ENCODE peak calls at places on chromosome 3, in six cellular contexts. T is PC-3, S is colonic mucosa, U is IMR-90, R is endodermal cell, X is transverse colon. P is an unnamed sample.
A peak's percentile ranks its signal among the peaks of the same experiment; 100 is the strongest.

GRCh38 chr3:14885307-14885706 is 62.1 kb upstream of the NR2C2 start:
- DNase-seq in U (no peak), R (no peak), T (no peak), X (no peak), S (no peak), P (no peak)

GRCh38 chr3:70064194-70064787 is 64.8 kb downstream of the SAMMSON start:
- DNase-seq in R (no peak), U (peak; percentile 38), S (peak; percentile 20), T (peak; percentile 53), X (no peak), P (no peak)

GRCh38 chr3:186444288-186444687 is 82.3 kb upstream of the DGKG start:
- DNase-seq in U (no peak), S (no peak), T (no peak), R (no peak), X (no peak), P (no peak)

GRCh38 chr3:118729546-118729945 is 305.1 kb downstream of the IGSF11 start:
- DNase-seq in U (no peak), S (no peak), T (no peak), X (no peak), R (peak; percentile 52), P (no peak)

GRCh38 chr3:192229866-192230265 is 497.5 kb downstream of the FGF12 start:
- DNase-seq in U (peak; percentile 43), S (no peak), R (no peak), X (no peak), T (no peak), P (no peak)

GRCh38 chr3:66335671-66336070 is 114.9 kb downstream of the SLC25A26 start:
- DNase-seq in X (no peak), R (no peak), T (no peak), S (no peak), U (no peak), P (no peak)

GRCh38 chr3:154129625-154130024 is 8.4 kb downstream of the ARHGEF26 start:
- DNase-seq in X (no peak), S (no peak), T (no peak), R (no peak), U (no peak), P (no peak)

GRCh38 chr3:192444096-192444790 is 283.1 kb downstream of the FGF12 start:
- DNase-seq in R (peak; percentile 90), S (peak; percentile 42), T (peak; percentile 80), X (peak; percentile 45), U (peak; percentile 53), P (no peak)

GRCh38 chr3:16253601-16254000 is 11.1 kb downstream of the DPH3 start:
- DNase-seq in X (peak; percentile 24), R (no peak), S (no peak), U (no peak), T (no peak), P (no peak)

GRCh38 chr3:107441617-107442016 is 64.4 kb downstream of the CCDC54 start:
- DNase-seq in R (peak; percentile 63), U (peak; percentile 33), T (peak; percentile 13), X (no peak), S (no peak), P (no peak)

GRCh38 chr3:17143893-17144664 is 259.3 kb downstream of the PLCL2 start:
- DNase-seq in S (no peak), U (no peak), R (no peak), T (no peak), X (no peak), P (no peak)

GRCh38 chr3:50708620-50709019 is 33.9 kb downstream of the DOCK3 start:
- DNase-seq in T (no peak), X (no peak), S (no peak), U (no peak), R (no peak), P (no peak)

GRCh38 chr3:17639257-17639656 is 103.2 kb downstream of the TBC1D5 start:
- DNase-seq in U (peak; percentile 82), R (no peak), S (no peak), X (no peak), T (peak; percentile 67), P (peak; percentile 20)

GRCh38 chr3:178420033-178420432 is 116.2 kb upstream of the KCNMB2 start:
- DNase-seq in T (peak; percentile 53), U (no peak), R (no peak), X (no peak), S (no peak), P (no peak)

GRCh38 chr3:182486459-182486858 is 306.8 kb upstream of the ATP11B start:
- DNase-seq in R (no peak), U (no peak), T (peak; percentile 16), X (no peak), S (no peak), P (no peak)

GRCh38 chr3:8851703-8852102 is 82.3 kb upstream of the OXTR start:
- DNase-seq in R (no peak), S (no peak), T (peak; percentile 46), U (peak; percentile 74), X (no peak), P (no peak)

GRCh38 chr3:190183121-190183520 is 62.4 kb upstream of the P3H2 start:
- DNase-seq in T (peak; percentile 77), X (no peak), R (no peak), S (no peak), U (peak; percentile 98), P (no peak)

GRCh38 chr3:52892625-52893311 is 4.6 kb downstream of the STIMATE start:
- DNase-seq in X (no peak), S (no peak), U (no peak), R (no peak), T (no peak), P (no peak)

GRCh38 chr3:196216081-196216564 is at the start of gene SLC51A:
- DNase-seq in U (no peak), R (peak; percentile 86), T (peak; percentile 83), X (peak; percentile 68), S (peak; percentile 71), P (no peak)

GRCh38 chr3:113166719-113167492 is 44.5 kb upstream of the BOC start:
- DNase-seq in X (peak; percentile 43), S (no peak), R (peak; percentile 70), T (peak; percentile 48), U (peak; percentile 65), P (no peak)

GRCh38 chr3:132032959-132033358 is 1.9 kb downstream of the CPNE4 start:
- DNase-seq in X (no peak), S (no peak), U (no peak), R (no peak), T (no peak), P (no peak)

GRCh38 chr3:121063628-121064027 is 155.6 kb downstream of the STXBP5L start:
- DNase-seq in X (no peak), R (peak; percentile 67), U (no peak), S (no peak), T (no peak), P (no peak)

GRCh38 chr3:196757876-196758739 is 18.5 kb downstream of the PAK2 start:
- DNase-seq in R (no peak), X (no peak), S (no peak), U (peak; percentile 89), T (peak; percentile 50), P (no peak)

GRCh38 chr3:134797080-134797801 is 2.2 kb downstream of the EPHB1 start:
- DNase-seq in T (no peak), R (peak; percentile 71), X (no peak), U (no peak), S (no peak), P (no peak)

GRCh38 chr3:112074616-112075497 is 11.3 kb upstream of the C3orf52 start:
- DNase-seq in X (peak; percentile 60), U (peak; percentile 97), R (peak; percentile 74), T (peak; percentile 98), S (peak; percentile 70), P (peak; percentile 100)

GRCh38 chr3:11509175-11510000 is 134.3 kb downstream of the VGLL4 start:
- DNase-seq in S (peak; percentile 56), X (peak; percentile 63), T (peak; percentile 58), U (peak; percentile 96), R (peak; percentile 69), P (no peak)

DNA sequence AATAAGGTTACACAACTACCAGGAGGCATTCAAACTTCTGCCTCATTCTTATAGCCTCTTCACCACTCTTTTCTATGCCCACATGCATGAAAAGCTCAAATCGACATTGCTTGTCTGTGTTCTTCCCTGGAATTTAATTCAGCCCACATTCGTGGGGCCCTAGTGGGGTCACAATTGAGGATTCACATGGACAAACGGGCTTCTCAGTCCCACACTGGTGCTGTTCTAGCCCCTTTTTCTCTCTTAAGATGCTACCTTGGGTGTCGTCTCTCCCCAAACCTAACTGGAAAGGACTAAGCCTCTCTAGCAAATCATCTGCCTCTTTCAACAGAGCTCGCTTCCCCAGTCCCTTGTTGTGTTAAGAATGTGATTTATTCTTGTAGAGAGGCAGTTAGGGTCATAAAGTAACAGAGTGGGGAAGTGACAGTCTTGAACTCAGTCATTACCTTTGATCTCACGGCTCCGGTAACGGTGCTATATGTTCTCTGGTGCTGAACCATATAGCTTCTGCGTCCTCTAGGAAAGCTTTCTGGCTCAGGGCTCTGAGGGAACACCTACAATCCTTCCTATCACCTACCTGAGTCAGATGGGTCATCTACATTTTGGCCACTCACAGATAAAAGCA is 4.9 kb downstream of the LPP start:
- DNase-seq in T (no peak), S (no peak), U (no peak), R (no peak), X (no peak), P (no peak)
- H3K27ac ChIP-seq in T (no peak overlapping the region), S (peak overlapping the region; percentile 63), U (peak overlapping the region; percentile 14), R (no peak overlapping the region), X (peak overlapping the region; percentile 98), P (no peak overlapping the region)

DNA sequence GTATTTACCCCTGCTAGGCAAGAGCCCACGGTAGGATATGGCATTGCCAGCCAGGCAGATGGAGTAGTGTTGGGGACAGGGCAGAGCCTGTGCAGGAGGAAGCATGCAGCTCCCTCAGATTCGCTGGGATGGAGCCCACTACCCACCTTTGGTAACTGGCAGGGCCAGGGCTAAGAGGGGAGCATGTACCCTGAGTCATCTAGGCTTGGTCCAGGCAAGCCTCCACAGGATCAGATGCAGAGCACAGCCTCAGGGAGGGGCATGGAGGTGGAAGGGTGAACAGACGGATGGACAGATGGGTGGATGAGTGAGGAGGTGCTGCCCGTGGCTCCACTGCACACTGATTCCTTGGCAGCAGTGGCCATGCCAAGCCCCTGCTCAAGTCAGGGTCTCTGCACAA is 33.0 kb downstream of the IL20RB start:
- DNase-seq in X (no peak), U (no peak), S (no peak), T (no peak), R (no peak), P (no peak)
- H3K27ac ChIP-seq in X (no peak overlapping the region), U (no peak overlapping the region), S (no peak overlapping the region), T (no peak overlapping the region), R (no peak overlapping the region), P (peak overlapping the region; percentile 87)

DNA sequence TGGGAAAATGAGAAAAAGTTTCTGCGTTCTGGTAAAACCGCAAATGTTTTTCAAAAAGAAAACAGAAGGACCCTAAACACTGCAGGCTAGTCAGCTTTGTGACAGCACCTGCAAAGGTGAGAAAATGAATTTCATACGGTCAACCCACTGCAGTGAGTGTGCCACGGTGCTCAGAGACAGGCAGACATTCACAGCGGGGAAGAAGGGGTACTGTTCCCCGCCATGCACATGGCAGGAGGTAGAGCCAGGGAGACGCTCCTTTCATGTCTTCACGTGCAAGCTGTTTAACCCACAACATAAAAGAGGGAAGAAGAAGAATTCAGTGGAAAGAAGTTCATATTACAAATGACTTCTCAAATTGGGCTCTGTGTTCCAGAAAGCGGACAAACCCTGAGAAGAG is 109.5 kb downstream of the SEC22A start:
- DNase-seq in T (no peak), U (no peak), X (no peak), R (no peak), S (no peak), P (no peak)
- H3K27ac ChIP-seq in T (no peak overlapping the region), U (no peak overlapping the region), X (no peak overlapping the region), R (no peak overlapping the region), S (no peak overlapping the region), P (no peak overlapping the region)

DNA sequence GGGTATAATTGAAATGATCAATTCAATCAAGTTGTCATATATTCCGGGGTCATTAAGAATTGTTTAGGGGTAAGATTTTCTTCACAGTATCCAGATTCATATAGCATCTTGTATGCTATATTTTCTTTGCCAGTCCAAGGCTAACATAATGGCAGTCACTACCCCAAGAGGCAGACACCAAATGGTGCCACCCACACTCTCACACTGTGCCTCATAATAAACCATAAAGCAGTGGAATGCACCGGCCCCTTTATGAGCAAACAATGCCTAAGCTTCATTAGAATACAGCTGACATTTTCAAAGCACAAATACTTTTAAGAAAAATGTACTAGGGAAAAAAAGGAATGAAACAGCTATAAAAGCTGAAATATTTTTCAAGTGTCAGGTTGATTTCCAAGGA is 121.6 kb downstream of the TFDP2 start:
- DNase-seq in R (no peak), S (peak; percentile 47), X (peak; percentile 41), T (peak; percentile 44), U (no peak), P (no peak)
- H3K27ac ChIP-seq in R (peak overlapping the region; percentile 97), S (peak overlapping the region; percentile 18), X (peak overlapping the region; percentile 53), T (no peak overlapping the region), U (no peak overlapping the region), P (peak overlapping the region; percentile 31)